ENCODE peak calls at places on chromosomes 5 and 9, in five cellular contexts. X is H1, E is GM12878, R is K562, M is HepG2. V is an unnamed sample.

GRCh38 chr5:107618233-107618632 is 52.5 kb downstream of the EFNA5 start:
- DNase-seq in R (no peak), E (no peak), M (no peak), X (no peak), V (no peak)

GRCh38 chr5:128674837-128675446 is 136.9 kb upstream of the FBN2 start:
- DNase-seq in X (peak; percentile 83), E (no peak), R (peak; percentile 48), M (peak; percentile 14), V (peak; percentile 50)

GRCh38 chr5:103624035-103624461 is 61.5 kb upstream of the NUDT12 start:
- DNase-seq in X (no peak), M (no peak), R (no peak), E (no peak), V (no peak)

GRCh38 chr5:35884125-35884788 is 27.6 kb downstream of the IL7R start:
- DNase-seq in R (no peak), E (no peak), M (no peak), X (no peak), V (no peak)

GRCh38 chr9:133050781-133051180 is 11.0 kb upstream of the CEL start:
- DNase-seq in R (no peak), E (no peak), X (no peak), M (no peak), V (no peak)

GRCh38 chr5:66209350-66209749 is 65.2 kb downstream of the SREK1 start:
- DNase-seq in E (no peak), X (no peak), M (no peak), R (no peak), V (peak; percentile 75)

GRCh38 chr5:151450605-151451004 is 3.2 kb downstream of the SLC36A1 start:
- DNase-seq in M (peak; percentile 13), X (no peak), R (no peak), E (no peak), V (no peak)

GRCh38 chr9:79976501-79977444 is 405.0 kb downstream of the TLE4 start:
- DNase-seq in R (no peak), X (no peak), E (no peak), M (no peak), V (no peak)

GRCh38 chr9:24071736-24072135 is 245.7 kb upstream of the ELAVL2 start:
- DNase-seq in M (no peak), R (no peak), X (no peak), E (no peak), V (no peak)

GRCh38 chr5:136057401-136057951 is 28.7 kb downstream of the TGFBI start:
- DNase-seq in R (no peak), M (no peak), E (no peak), X (no peak), V (no peak)

GRCh38 chr5:113575074-113575473 is 61.6 kb downstream of the YTHDC2 start:
- DNase-seq in M (no peak), R (no peak), X (no peak), E (no peak), V (no peak)

GRCh38 chr9:14891332-14891731 is 18.9 kb downstream of the FREM1 start:
- DNase-seq in R (no peak), M (no peak), X (no peak), E (no peak), V (no peak)

GRCh38 chr9:130990362-130991226 is 18.4 kb upstream of the LAMC3 start:
- DNase-seq in R (peak; percentile 67), X (no peak), M (no peak), E (no peak), V (no peak)

GRCh38 chr9:116149844-116150243 is 3.7 kb upstream of the PAPPA start:
- DNase-seq in E (no peak), M (no peak), R (peak; percentile 34), X (peak; percentile 75), V (peak; percentile 22)

GRCh38 chr5:147303976-147304375 is 69.2 kb downstream of the STK32A start:
- DNase-seq in X (no peak), M (no peak), R (no peak), E (no peak), V (peak; percentile 7)

GRCh38 chr9:89870207-89870606 is 265.4 kb downstream of the GADD45G start:
- DNase-seq in R (no peak), M (no peak), E (no peak), X (no peak), V (no peak)

GRCh38 chr9:127194881-127195713 is 69.5 kb upstream of the GARNL3 start:
- DNase-seq in R (peak; percentile 27), M (peak; percentile 79), E (no peak), X (no peak), V (peak; percentile 48)

GRCh38 chr5:132628814-132629213 is 29.2 kb upstream of the IL13 start:
- DNase-seq in R (no peak), E (no peak), X (no peak), M (no peak), V (no peak)

GRCh38 chr5:154970759-154971158 is 29.9 kb downstream of the MRPL22 start:
- DNase-seq in M (peak; percentile 81), E (no peak), X (no peak), R (no peak), V (no peak)

GRCh38 chr9:27701664-27702063 is 128.4 kb upstream of the C9orf72 start:
- DNase-seq in M (no peak), R (no peak), E (no peak), X (no peak), V (no peak)

GRCh38 chr9:27714388-27714787 is 141.1 kb upstream of the C9orf72 start:
- DNase-seq in E (no peak), X (no peak), M (no peak), R (no peak), V (no peak)

GRCh38 chr9:108869092-108869725 is 7.1 kb downstream of the ACTL7A start:
- DNase-seq in M (peak; percentile 97), X (no peak), E (no peak), R (no peak), V (peak; percentile 4)

GRCh38 chr9:134455951-134456739 is 129.9 kb downstream of the RXRA start:
- DNase-seq in R (peak; percentile 55), E (no peak), M (no peak), X (no peak), V (peak; percentile 35)

GRCh38 chr5:61570767-61571166 is 238.7 kb downstream of the ZSWIM6 start:
- DNase-seq in R (no peak), M (no peak), E (no peak), X (no peak), V (no peak)

GRCh38 chr5:93100433-93100832 is 480.6 kb downstream of the NR2F1-AS1 start:
- DNase-seq in M (no peak), X (no peak), E (no peak), R (no peak), V (peak; percentile 37)

GRCh38 chr5:10481241-10481932 is 39.7 kb downstream of the ROPN1L start:
- DNase-seq in X (no peak), R (no peak), M (peak; percentile 53), E (no peak), V (no peak)

GRCh38 chr5:66742083-66742895 is 146.1 kb downstream of the MAST4 start:
- DNase-seq in E (no peak), M (peak; percentile 33), X (no peak), R (peak; percentile 20), V (peak; percentile 21)

GRCh38 chr9:107173422-107174180 is 109.5 kb upstream of the RAD23B start:
- DNase-seq in X (no peak), M (no peak), R (no peak), E (no peak), V (no peak)

GRCh38 chr5:109844148-109844547 is 154.4 kb downstream of the MAN2A1 start:
- DNase-seq in X (no peak), E (no peak), M (no peak), R (no peak), V (no peak)

GRCh38 chr9:88915916-88916315 is 75.4 kb upstream of the S1PR3 start:
- DNase-seq in X (no peak), M (no peak), R (no peak), E (no peak), V (no peak)

GRCh38 chr5:11234501-11234911 is 473.5 kb upstream of the DAP start:
- DNase-seq in R (no peak), X (no peak), M (no peak), E (no peak), V (no peak)

GRCh38 chr9:34992376-34992951 is 2.9 kb downstream of the DNAJB5 start:
- DNase-seq in X (no peak), R (peak; percentile 41), M (peak; percentile 24), E (no peak), V (peak; percentile 22)

DNA sequence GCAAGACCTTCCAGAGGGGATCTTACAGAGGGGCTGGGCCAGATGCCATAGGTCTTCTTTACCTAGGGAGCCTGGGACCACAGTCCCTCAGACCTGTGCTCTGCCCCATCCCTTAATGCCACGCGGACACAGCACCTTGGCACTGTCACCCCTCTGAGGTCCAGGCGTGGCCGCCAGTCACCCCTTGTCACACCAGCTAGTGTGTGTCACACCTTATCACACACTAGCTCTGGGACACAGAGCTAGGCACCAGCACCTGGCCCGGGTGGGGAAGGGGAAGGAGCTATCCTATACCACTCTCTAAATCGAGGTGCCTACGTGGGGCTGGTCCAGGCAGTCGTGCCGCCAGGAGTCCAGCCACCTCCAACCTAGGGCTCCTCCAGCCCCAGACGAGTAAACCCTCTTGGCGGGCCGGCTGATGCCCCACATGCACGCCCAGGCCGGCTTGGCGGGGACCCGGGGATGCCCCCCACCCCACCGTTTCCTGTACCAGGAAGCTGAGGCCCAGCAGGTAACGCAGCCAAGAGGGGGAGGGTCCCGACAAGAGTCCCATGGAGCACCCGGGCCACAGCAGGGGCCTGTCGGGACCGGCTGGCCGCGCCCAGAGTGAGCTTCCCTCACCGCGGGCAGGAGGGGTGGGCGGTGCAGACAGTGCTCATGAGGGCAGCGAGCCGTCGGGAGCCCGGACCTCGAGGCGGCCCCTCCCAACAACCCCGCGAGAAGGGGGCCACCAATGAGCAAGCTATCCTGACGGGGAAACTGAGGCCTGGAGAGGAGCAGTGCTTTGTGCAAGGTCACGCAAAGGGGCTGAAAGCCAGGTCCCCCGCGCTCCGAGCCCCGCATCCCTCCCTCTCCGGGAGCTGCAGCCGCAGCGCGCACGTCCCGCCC is 578 bp downstream of the CORO2A start:
- DNase-seq in E (no peak), M (no peak), R (peak; percentile 82), X (peak; percentile 70), V (no peak)
- TF ChIP-seq EZH2 in E (no peak), M (no peak), R (no peak), X (no peak), V (no peak)

DNA sequence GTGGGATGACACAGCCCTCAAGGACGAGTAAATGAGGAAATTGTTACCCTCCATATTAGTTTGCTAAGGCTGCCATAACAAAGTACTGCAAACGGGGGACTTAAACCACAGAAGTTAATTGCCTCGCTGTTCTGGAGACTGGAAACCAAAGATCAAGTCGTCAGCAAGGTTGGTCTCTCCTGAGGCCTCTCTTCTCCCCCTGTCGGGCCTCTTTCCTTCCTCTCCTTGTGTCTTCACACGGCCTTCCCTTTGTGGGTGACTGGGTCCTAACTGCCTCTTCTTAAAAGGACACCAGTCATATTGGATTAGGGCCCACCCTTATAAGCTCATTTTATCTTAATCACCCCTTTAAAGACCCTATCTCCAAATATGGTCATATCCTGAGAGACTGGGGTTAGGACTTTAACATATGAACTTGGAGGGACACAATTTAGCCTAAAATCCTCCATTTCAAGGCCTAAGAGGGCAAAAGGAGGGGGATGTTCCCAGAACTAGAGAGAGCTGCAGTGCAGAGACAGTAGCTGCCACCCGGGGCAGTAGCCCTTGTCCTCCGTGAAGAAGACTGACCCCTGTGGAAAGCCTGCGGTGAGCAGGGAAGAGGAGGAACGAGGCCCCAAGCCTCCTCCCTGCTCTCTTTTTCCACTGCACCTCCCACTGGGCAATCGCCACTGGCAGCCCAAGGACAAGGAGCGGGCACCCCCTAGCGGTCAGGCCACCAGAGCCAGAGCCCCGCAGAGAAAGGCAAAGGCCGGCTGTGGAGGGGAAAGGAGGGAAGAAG is 35.0 kb downstream of the CFAP90 start:
- DNase-seq in M (peak; percentile 70), X (peak; percentile 98), E (peak; percentile 20), R (peak; percentile 90), V (peak; percentile 63)
- TF ChIP-seq CEBPB in M (no peak), X (no peak), E (no peak), R (no peak), V (no peak)

GRCh38 chr5:130126748-130127147 is 222.5 kb downstream of the CHSY3 start:
- DNase-seq in E (no peak), M (no peak), R (no peak), X (no peak), V (no peak)
- TF ChIP-seq EZH2 in E (no peak), M (no peak), R (no peak), X (no peak), V (no peak)

GRCh38 chr5:43066231-43066798 is 26.2 kb upstream of the ANXA2R start:
- DNase-seq in M (peak; percentile 55), E (peak; percentile 30), R (peak; percentile 65), X (peak; percentile 82), V (peak; percentile 42)
- TF ChIP-seq CEBPB in M (no peak), E (no peak), R (no peak), X (no peak), V (no peak)